ENCODE peak calls at places on chromosomes 11 and 22, in six cellular contexts. M is Calu3; L is cardiac muscle cell; U is Caco-2; V is CD8-positive, alpha-beta T cell; C is psoas muscle. D is an unnamed sample.
A peak's percentile ranks its signal among the peaks of the same experiment; 100 is the strongest.

GRCh38 chr11:12813371-12814225 is 139.4 kb downstream of the TEAD1 start:
- DNase-seq in U (no peak), L (peak; percentile 94), M (peak; percentile 42), C (no peak), V (no peak), D (no peak)

GRCh38 chr11:87778341-87778740 is 396.9 kb downstream of the RAB38 start:
- DNase-seq in V (no peak), U (no peak), M (no peak), C (no peak), L (no peak), D (peak; percentile 5)

GRCh38 chr11:20035375-20035700 is 124.9 kb downstream of the DBX1 start:
- DNase-seq in V (no peak), C (no peak), L (no peak), M (no peak), U (no peak), D (no peak)

GRCh38 chr11:14336507-14337503 is 22.2 kb downstream of the RRAS2 start:
- DNase-seq in C (no peak), V (no peak), M (no peak), L (peak; percentile 71), U (no peak), D (no peak)

GRCh38 chr11:1637628-1638027 is 8.1 kb downstream of the KRTAP5-5 start:
- DNase-seq in C (no peak), V (no peak), U (no peak), L (no peak), M (no peak), D (no peak)

GRCh38 chr22:17724678-17725464 is 49.4 kb downstream of the BID start:
- DNase-seq in C (no peak), L (no peak), U (no peak), V (no peak), M (no peak), D (no peak)

GRCh38 chr11:36333897-36334296 is 37.8 kb downstream of the PRR5L start:
- DNase-seq in M (no peak), V (no peak), C (no peak), L (peak; percentile 62), U (no peak), D (no peak)

GRCh38 chr11:63504054-63504453 is 1.8 kb upstream of the LGALS12 start:
- DNase-seq in M (no peak), V (no peak), U (no peak), C (no peak), L (no peak), D (no peak)

GRCh38 chr22:31055322-31056159 is 25.6 kb upstream of the SMTN start:
- DNase-seq in U (peak; percentile 96), L (peak; percentile 99), M (peak; percentile 91), V (no peak), C (peak; percentile 86), D (peak; percentile 8)

GRCh38 chr11:77073328-77074001 is 6.7 kb downstream of the CAPN5 start:
- DNase-seq in U (peak; percentile 57), C (peak; percentile 88), V (no peak), L (peak; percentile 96), M (peak; percentile 73), D (no peak)

GRCh38 chr11:2835768-2836150 is 49.8 kb downstream of the CDKN1C start:
- DNase-seq in C (no peak), M (no peak), V (no peak), U (no peak), L (no peak), D (no peak)

GRCh38 chr22:33895444-33895843 is 24.8 kb downstream of the LARGE1 start:
- DNase-seq in L (no peak), C (no peak), U (no peak), M (no peak), V (no peak), D (no peak)
- TF ChIP-seq CTCF in L (no peak), C (no peak), U (no peak), M (no peak), V (no peak), D (no peak)

GRCh38 chr11:65855927-65856363 is 2.0 kb downstream of the CFL1 start:
- DNase-seq in L (no peak), C (no peak), M (no peak), V (no peak), U (peak; percentile 27), D (no peak)
- TF ChIP-seq CTCF in L (no peak), C (no peak), M (no peak), V (no peak), U (no peak), D (no peak)

GRCh38 chr22:49768961-49769690 is 58.5 kb downstream of the BRD1 start:
- DNase-seq in U (no peak), M (no peak), V (no peak), C (peak; percentile 62), L (peak; percentile 83), D (no peak)
- TF ChIP-seq CTCF in U (no peak), M (no peak), V (no peak), C (no peak), L (peak; percentile 3), D (no peak)

DNA sequence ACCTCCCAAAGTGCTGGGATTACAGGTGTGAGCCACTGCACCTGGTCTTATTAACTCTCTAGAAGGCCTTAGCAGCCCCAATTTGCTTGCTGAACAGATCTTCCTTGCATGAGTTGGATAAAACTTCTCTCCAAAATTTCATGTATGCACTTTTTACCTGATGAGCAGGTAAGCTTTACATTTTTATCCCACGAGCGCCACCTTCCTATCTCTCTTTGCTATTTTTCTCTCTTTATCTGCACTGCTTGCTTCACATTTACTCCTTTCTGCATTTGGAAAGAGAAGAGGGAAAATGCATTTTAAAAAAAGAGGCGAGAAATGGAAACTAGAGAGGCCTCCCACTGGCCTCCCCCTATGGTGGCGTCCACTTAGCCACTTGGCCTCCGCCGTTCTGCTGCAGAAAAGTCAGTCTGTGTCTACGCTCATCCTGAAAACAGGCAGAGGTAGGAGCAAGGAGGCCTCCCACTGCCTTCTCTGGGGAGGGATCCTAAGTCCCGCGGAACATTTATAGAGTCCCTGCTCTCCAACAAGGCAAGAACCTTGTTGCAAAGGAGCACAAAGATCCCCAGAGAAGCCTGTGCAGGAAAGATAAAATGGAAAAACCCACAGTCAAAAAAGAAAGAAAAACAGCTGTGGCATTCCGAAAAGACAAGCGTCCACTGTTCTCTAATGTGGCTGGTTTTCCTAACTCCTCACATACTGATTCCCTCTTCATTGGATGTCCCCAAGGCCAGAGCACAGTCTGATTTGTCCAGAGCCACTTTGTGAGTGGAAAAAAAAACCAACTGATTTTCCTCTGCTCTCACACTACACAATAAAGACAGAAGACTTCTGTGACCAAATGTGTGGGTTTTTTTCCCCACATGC is 62.2 kb upstream of the INCENP start:
- DNase-seq in L (peak; percentile 45), V (no peak), U (no peak), M (no peak), C (no peak), D (no peak)
- TF ChIP-seq CTCF in L (peak; percentile 34), V (no peak), U (no peak), M (no peak), C (no peak), D (no peak)

GRCh38 chr22:41597635-41597953 is 8.0 kb upstream of the PMM1 start:
- DNase-seq in M (no peak), U (no peak), C (no peak), V (no peak), L (no peak), D (no peak)
- TF ChIP-seq CTCF in M (no peak), U (no peak), C (no peak), V (peak; percentile 2), L (no peak), D (no peak)

GRCh38 chr11:74449369-74449931 is 17.9 kb downstream of the KCNE3 start:
- DNase-seq in U (peak; percentile 60), V (no peak), M (peak; percentile 60), C (no peak), L (peak; percentile 90), D (peak; percentile 26)
- TF ChIP-seq CTCF in U (peak; percentile 88), V (peak; percentile 68), M (peak; percentile 62), C (peak; percentile 72), L (peak; percentile 67), D (peak; percentile 83)

GRCh38 chr11:57335343-57336110 is at the start of gene SSRP1:
- DNase-seq in M (peak; percentile 81), V (peak; percentile 70), L (peak; percentile 88), U (peak; percentile 92), C (peak; percentile 90), D (peak; percentile 66)
- TF ChIP-seq CTCF in M (no peak), V (no peak), L (no peak), U (no peak), C (no peak), D (no peak)

GRCh38 chr11:46242961-46243795 is 34.3 kb upstream of the CREB3L1 start:
- DNase-seq in M (peak; percentile 96), V (peak; percentile 65), C (peak; percentile 95), L (peak; percentile 98), U (peak; percentile 95), D (peak; percentile 88)
- TF ChIP-seq CTCF in M (no peak), V (no peak), C (no peak), L (no peak), U (no peak), D (peak; percentile 17)

D was measured in neural crest cell.